ENCODE peak calls at places on chromosome 14, in four cellular contexts. One of them, this sample, is unnamed.

GRCh38 chr14:35866595-35867279 is 40.6 kb downstream of the BRMS1L start:
- DNase-seq in WTC11: no peak
- DNase-seq in K562: no peak
- DNase-seq in HepG2: no peak
- DNase-seq in this sample: no peak

GRCh38 chr14:69625299-69626131 is 14.1 kb downstream of the SUSD6 start:
- DNase-seq in WTC11: no peak
- DNase-seq in K562: no peak
- DNase-seq in HepG2: no peak
- DNase-seq in this sample: peak; percentile 88

GRCh38 chr14:97290977-97291376 is 493.8 kb downstream of the VRK1 start:
- DNase-seq in WTC11: no peak
- DNase-seq in K562: no peak
- DNase-seq in HepG2: no peak
- DNase-seq in this sample: no peak

GRCh38 chr14:62001988-62002387 is 239.8 kb downstream of the SNAPC1 start:
- DNase-seq in WTC11: no peak
- DNase-seq in K562: no peak
- DNase-seq in HepG2: no peak
- DNase-seq in this sample: no peak

GRCh38 chr14:101444116-101444515 is 117.2 kb upstream of the DIO3 start:
- DNase-seq in WTC11: no peak
- DNase-seq in K562: no peak
- DNase-seq in HepG2: no peak
- DNase-seq in this sample: no peak

GRCh38 chr14:69059658-69060648 is 80.9 kb upstream of the ACTN1 start:
- DNase-seq in WTC11: no peak
- DNase-seq in K562: no peak
- DNase-seq in HepG2: no peak
- DNase-seq in this sample: no peak

GRCh38 chr14:103377522-103378041 is 7.6 kb upstream of the MARK3 start:
- DNase-seq in WTC11: no peak
- DNase-seq in K562: no peak
- DNase-seq in HepG2: no peak
- DNase-seq in this sample: no peak

GRCh38 chr14:68377459-68377858 is 415.4 kb downstream of the ZFP36L1 start:
- DNase-seq in WTC11: no peak
- DNase-seq in K562: peak; percentile 33
- DNase-seq in HepG2: peak; percentile 92
- DNase-seq in this sample: no peak

GRCh38 chr14:97380539-97380941 is 583.4 kb downstream of the VRK1 start:
- DNase-seq in WTC11: no peak
- DNase-seq in K562: no peak
- DNase-seq in HepG2: no peak
- DNase-seq in this sample: no peak

GRCh38 chr14:88621090-88621489 is 58.3 kb downstream of the ZC3H14 start:
- DNase-seq in WTC11: no peak
- DNase-seq in K562: no peak
- DNase-seq in HepG2: no peak
- DNase-seq in this sample: no peak

GRCh38 chr14:60242420-60242819 is 6.6 kb upstream of the PPM1A start:
- DNase-seq in WTC11: no peak
- DNase-seq in K562: no peak
- DNase-seq in HepG2: no peak
- DNase-seq in this sample: no peak

GRCh38 chr14:102201369-102201748 is 61.7 kb downstream of the WDR20 start:
- DNase-seq in WTC11: no peak
- DNase-seq in K562: no peak
- DNase-seq in HepG2: no peak
- DNase-seq in this sample: peak; percentile 41

GRCh38 chr14:49766839-49767238 is 1.1 kb upstream of the KLHDC2 start:
- DNase-seq in WTC11: no peak
- DNase-seq in K562: no peak
- DNase-seq in HepG2: no peak
- DNase-seq in this sample: no peak

GRCh38 chr14:85529803-85530574 is at the start of gene FLRT2:
- DNase-seq in WTC11: peak; percentile 33
- DNase-seq in K562: no peak
- DNase-seq in HepG2: no peak
- DNase-seq in this sample: no peak

GRCh38 chr14:86038401-86038985 is 508.5 kb downstream of the FLRT2 start:
- DNase-seq in WTC11: peak; percentile 69
- DNase-seq in K562: peak; percentile 7
- DNase-seq in HepG2: peak; percentile 10
- DNase-seq in this sample: no peak

GRCh38 chr14:37623552-37623951 is 28.1 kb downstream of the TTC6 start:
- DNase-seq in WTC11: no peak
- DNase-seq in K562: no peak
- DNase-seq in HepG2: no peak
- DNase-seq in this sample: no peak

GRCh38 chr14:59280961-59281360 is 92.5 kb downstream of the DAAM1 start:
- DNase-seq in WTC11: no peak
- DNase-seq in K562: no peak
- DNase-seq in HepG2: no peak
- DNase-seq in this sample: no peak

GRCh38 chr14:96126339-96126770 is 78.3 kb upstream of the BDKRB2 start:
- DNase-seq in WTC11: no peak
- DNase-seq in K562: no peak
- DNase-seq in HepG2: no peak
- DNase-seq in this sample: peak; percentile 16

GRCh38 chr14:47442206-47442605 is 233.2 kb downstream of the MDGA2 start:
- DNase-seq in WTC11: peak; percentile 23
- DNase-seq in K562: no peak
- DNase-seq in HepG2: peak; percentile 35
- DNase-seq in this sample: no peak

GRCh38 chr14:47439953-47440352 is 235.5 kb downstream of the MDGA2 start:
- DNase-seq in WTC11: no peak
- DNase-seq in K562: no peak
- DNase-seq in HepG2: no peak
- DNase-seq in this sample: no peak

GRCh38 chr14:47435331-47435965 is 240.0 kb downstream of the MDGA2 start:
- DNase-seq in WTC11: no peak
- DNase-seq in K562: no peak
- DNase-seq in HepG2: no peak
- DNase-seq in this sample: no peak

GRCh38 chr14:47438650-47439140 is 236.7 kb downstream of the MDGA2 start:
- DNase-seq in WTC11: no peak
- DNase-seq in K562: no peak
- DNase-seq in HepG2: no peak
- DNase-seq in this sample: no peak
- TF ChIP-seq ETV6 in WTC11: no peak
- TF ChIP-seq ETV6 in K562: no peak
- TF ChIP-seq ETV6 in HepG2: no peak
- TF ChIP-seq ETV6 in this sample: no peak

GRCh38 chr14:75342762-75343599 is 64.4 kb downstream of the FOS start:
- DNase-seq in WTC11: no peak
- DNase-seq in K562: no peak
- DNase-seq in HepG2: no peak
- DNase-seq in this sample: peak; percentile 57
- TF ChIP-seq ETV6 in WTC11: no peak
- TF ChIP-seq ETV6 in K562: no peak
- TF ChIP-seq ETV6 in HepG2: no peak
- TF ChIP-seq ETV6 in this sample: no peak

GRCh38 chr14:64834965-64835364 is 44.7 kb downstream of the SPTB start:
- DNase-seq in WTC11: no peak
- DNase-seq in K562: no peak
- DNase-seq in HepG2: no peak
- DNase-seq in this sample: no peak

GRCh38 chr14:64826845-64827244 is 52.9 kb downstream of the SPTB start:
- DNase-seq in WTC11: no peak
- DNase-seq in K562: no peak
- DNase-seq in HepG2: no peak
- DNase-seq in this sample: no peak

GRCh38 chr14:64831419-64831818 is 48.3 kb downstream of the SPTB start:
- DNase-seq in WTC11: no peak
- DNase-seq in K562: no peak
- DNase-seq in HepG2: no peak
- DNase-seq in this sample: no peak

GRCh38 chr14:64828096-64828495 is 51.6 kb downstream of the SPTB start:
- DNase-seq in WTC11: no peak
- DNase-seq in K562: no peak
- DNase-seq in HepG2: no peak
- DNase-seq in this sample: no peak

DNA sequence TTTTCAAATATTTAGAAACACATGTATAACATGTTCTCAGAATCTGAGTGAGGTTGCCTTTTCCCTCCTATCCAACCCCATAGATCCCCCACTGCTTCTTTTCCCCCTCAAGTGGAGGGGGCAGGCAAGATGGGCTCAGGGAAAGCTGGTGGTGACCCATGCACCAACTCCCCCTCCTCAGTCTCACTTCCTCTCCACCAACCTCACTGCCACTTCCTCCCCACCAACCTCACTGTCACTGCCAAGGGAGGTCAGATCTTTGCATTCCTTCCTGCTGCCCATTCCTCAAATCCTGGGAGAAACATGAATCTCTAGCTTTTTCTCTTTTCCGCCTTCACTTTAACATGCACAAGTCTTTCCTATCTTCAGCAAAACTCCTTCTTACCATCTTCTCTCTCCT is 48.7 kb downstream of the SPTB start:
- DNase-seq in WTC11: no peak
- DNase-seq in K562: no peak
- DNase-seq in HepG2: no peak
- DNase-seq in this sample: no peak
- TF ChIP-seq ETV6 in WTC11: no peak
- TF ChIP-seq ETV6 in K562: no peak
- TF ChIP-seq ETV6 in HepG2: no peak
- TF ChIP-seq ETV6 in this sample: no peak

GRCh38 chr14:74861734-74862090 is 14.2 kb downstream of the PROX2 start:
- DNase-seq in WTC11: no peak
- DNase-seq in K562: no peak
- DNase-seq in HepG2: no peak
- DNase-seq in this sample: no peak

GRCh38 chr14:74865156-74865555 is 10.8 kb downstream of the PROX2 start:
- DNase-seq in WTC11: no peak
- DNase-seq in K562: no peak
- DNase-seq in HepG2: no peak
- DNase-seq in this sample: no peak

GRCh38 chr14:74860899-74861733 is 14.8 kb downstream of the PROX2 start:
- DNase-seq in WTC11: peak; percentile 95
- DNase-seq in K562: peak; percentile 74
- DNase-seq in HepG2: peak; percentile 77
- DNase-seq in this sample: no peak

GRCh38 chr14:74864193-74864592 is 11.8 kb downstream of the PROX2 start:
- DNase-seq in WTC11: no peak
- DNase-seq in K562: no peak
- DNase-seq in HepG2: no peak
- DNase-seq in this sample: no peak

DNA sequence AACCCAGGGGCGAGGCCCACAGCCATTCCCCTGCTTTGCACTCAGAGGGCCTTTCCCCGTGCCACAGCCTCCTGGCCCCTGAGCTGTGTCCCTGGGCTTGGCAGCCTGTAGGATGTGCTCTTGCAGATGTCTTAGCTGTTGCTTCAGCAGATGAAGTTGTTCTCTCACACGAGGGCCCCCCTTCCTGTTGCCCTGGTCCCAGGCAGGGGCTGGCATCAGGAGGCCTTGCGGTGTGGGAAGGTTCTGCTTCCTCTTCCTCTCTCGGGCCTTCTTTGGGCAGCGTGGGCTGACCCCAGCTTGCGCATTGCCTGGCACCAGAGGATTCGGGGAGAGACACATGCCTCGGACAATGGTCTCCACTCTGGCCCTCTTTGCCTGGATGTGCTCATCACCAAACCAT is 12.7 kb downstream of the PROX2 start:
- DNase-seq in WTC11: no peak
- DNase-seq in K562: no peak
- DNase-seq in HepG2: no peak
- DNase-seq in this sample: no peak
- TF ChIP-seq ETV6 in WTC11: no peak
- TF ChIP-seq ETV6 in K562: no peak
- TF ChIP-seq ETV6 in HepG2: no peak
- TF ChIP-seq ETV6 in this sample: no peak

GRCh38 chr14:22380511-22381455 is 208.2 kb downstream of the DAD1 start:
- DNase-seq in WTC11: no peak
- DNase-seq in K562: no peak
- DNase-seq in HepG2: no peak
- DNase-seq in this sample: no peak
- TF ChIP-seq ETV6 in WTC11: no peak
- TF ChIP-seq ETV6 in K562: no peak
- TF ChIP-seq ETV6 in HepG2: no peak
- TF ChIP-seq ETV6 in this sample: no peak

DNA sequence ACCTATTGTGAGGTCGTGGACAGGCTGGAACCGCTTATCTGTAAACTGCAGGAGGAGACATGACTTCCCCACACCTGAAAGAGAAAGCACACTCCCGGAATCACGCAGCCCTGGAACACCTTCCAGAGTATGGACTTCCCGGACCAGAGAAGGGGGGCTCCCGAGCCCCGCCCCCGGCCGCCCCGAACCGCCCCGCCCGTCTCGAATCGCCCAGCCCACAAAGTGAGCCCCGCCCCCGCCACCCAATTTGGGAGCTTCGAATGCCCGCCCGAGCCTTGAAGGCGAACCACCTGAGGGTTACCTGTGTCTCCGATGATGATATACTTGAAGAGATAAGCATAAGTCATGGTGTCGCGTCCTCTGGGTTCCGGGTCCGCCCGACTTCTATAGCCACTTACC is 234 bp downstream of the RAB2B start:
- DNase-seq in WTC11: peak; percentile 81
- DNase-seq in K562: peak; percentile 79
- DNase-seq in HepG2: peak; percentile 88
- DNase-seq in this sample: no peak
- TF ChIP-seq ETV6 in WTC11: no peak
- TF ChIP-seq ETV6 in K562: no peak
- TF ChIP-seq ETV6 in HepG2: peak; percentile 54
- TF ChIP-seq ETV6 in this sample: no peak

GRCh38 chr14:51431033-51431709 is 191.1 kb downstream of the TMX1 start:
- DNase-seq in WTC11: no peak
- DNase-seq in K562: no peak
- DNase-seq in HepG2: peak; percentile 16
- DNase-seq in this sample: no peak

GRCh38 chr14:51431741-51432140 is 191.7 kb downstream of the TMX1 start:
- DNase-seq in WTC11: no peak
- DNase-seq in K562: no peak
- DNase-seq in HepG2: no peak
- DNase-seq in this sample: no peak

GRCh38 chr14:51430079-51430478 is 190.0 kb downstream of the TMX1 start:
- DNase-seq in WTC11: no peak
- DNase-seq in K562: no peak
- DNase-seq in HepG2: no peak
- DNase-seq in this sample: no peak

GRCh38 chr14:51430600-51430999 is 190.6 kb downstream of the TMX1 start:
- DNase-seq in WTC11: peak; percentile 20
- DNase-seq in K562: no peak
- DNase-seq in HepG2: peak; percentile 10
- DNase-seq in this sample: no peak

GRCh38 chr14:51428981-51429380 is 188.9 kb downstream of the TMX1 start:
- DNase-seq in WTC11: no peak
- DNase-seq in K562: no peak
- DNase-seq in HepG2: no peak
- DNase-seq in this sample: no peak
- TF ChIP-seq ETV6 in WTC11: no peak
- TF ChIP-seq ETV6 in K562: no peak
- TF ChIP-seq ETV6 in HepG2: no peak
- TF ChIP-seq ETV6 in this sample: no peak